ENCODE peak calls at places on chromosomes 2 and 18, in eight cellular contexts. C, N, K, X, D, T, Z and V are unnamed samples.

GRCh38 chr2:85744771-85745601 is 8.8 kb upstream of the ATOH8 start:
- DNase-seq in Z (no peak), T (no peak), K (peak; percentile 90), D (no peak), C (peak; percentile 72), X (peak; percentile 70), N (no peak), V (peak; percentile 94)

GRCh38 chr18:60040966-60041365 is 141.2 kb downstream of the PMAIP1 start:
- DNase-seq in C (no peak), K (no peak), D (no peak), Z (no peak), T (no peak), X (peak; percentile 37), N (no peak), V (no peak)

GRCh38 chr2:121689356-121689755 is 40.1 kb upstream of the CLASP1 start:
- DNase-seq in K (peak; percentile 60), T (peak; percentile 24), N (no peak), D (no peak), Z (peak; percentile 29), C (no peak), X (peak; percentile 46), V (peak; percentile 52)

GRCh38 chr18:52334896-52335295 is 5.1 kb upstream of the DCC start:
- DNase-seq in K (peak; percentile 65), X (peak; percentile 72), C (no peak), Z (no peak), T (no peak), N (no peak), D (no peak), V (no peak)

GRCh38 chr2:53740170-53740569 is 27.4 kb upstream of the CHAC2 start:
- DNase-seq in T (no peak), Z (no peak), C (no peak), N (no peak), K (peak; percentile 73), X (peak; percentile 50), D (no peak), V (peak; percentile 72)

GRCh38 chr2:157192445-157193423 is 64.8 kb upstream of the GALNT5 start:
- DNase-seq in Z (no peak), K (no peak), C (no peak), D (no peak), T (no peak), N (no peak), X (no peak), V (no peak)

GRCh38 chr18:41731887-41732286 is 223.1 kb upstream of the PIK3C3 start:
- DNase-seq in Z (no peak), X (no peak), N (no peak), D (no peak), C (no peak), K (peak; percentile 60), T (no peak), V (peak; percentile 42)

GRCh38 chr2:230225486-230225885 is at the start of gene SP140:
- DNase-seq in T (no peak), N (no peak), X (no peak), Z (no peak), D (no peak), C (no peak), K (no peak), V (no peak)

GRCh38 chr2:130355578-130356431 is at the start of gene PTPN18:
- DNase-seq in D (peak; percentile 41), T (peak; percentile 88), K (peak; percentile 88), C (peak; percentile 94), X (peak; percentile 83), Z (peak; percentile 91), N (peak; percentile 96), V (peak; percentile 94)

GRCh38 chr2:129812071-129812470 is 167.4 kb upstream of the RAB6C start:
- DNase-seq in C (peak; percentile 32), Z (peak; percentile 20), K (no peak), N (no peak), X (no peak), D (no peak), T (no peak), V (no peak)

GRCh38 chr2:127106998-127107621 is at the start of gene BIN1:
- DNase-seq in D (peak; percentile 52), K (peak; percentile 92), X (peak; percentile 92), C (peak; percentile 96), N (peak; percentile 92), T (peak; percentile 96), Z (peak; percentile 94), V (peak; percentile 95)

GRCh38 chr2:149080964-149081363 is 42.5 kb downstream of the LYPD6B start:
- DNase-seq in T (no peak), Z (no peak), C (no peak), X (no peak), N (no peak), K (no peak), D (no peak), V (no peak)

GRCh38 chr2:26396734-26397298 is 4.9 kb upstream of the DRC1 start:
- DNase-seq in Z (no peak), D (no peak), C (no peak), X (no peak), N (no peak), T (no peak), K (no peak), V (no peak)

GRCh38 chr2:67399831-67400489 is 2.8 kb downstream of the ETAA1 start:
- DNase-seq in K (peak; percentile 58), N (no peak), C (no peak), T (no peak), D (no peak), Z (no peak), X (peak; percentile 71), V (peak; percentile 65)

GRCh38 chr2:241289053-241289452 is 26.4 kb downstream of the HDLBP start:
- DNase-seq in K (no peak), Z (no peak), T (no peak), C (no peak), N (no peak), X (no peak), D (no peak), V (no peak)

GRCh38 chr2:164754157-164755093 is 87.2 kb downstream of the COBLL1 start:
- DNase-seq in Z (no peak), C (no peak), D (no peak), T (no peak), N (no peak), X (no peak), K (no peak), V (no peak)

DNA sequence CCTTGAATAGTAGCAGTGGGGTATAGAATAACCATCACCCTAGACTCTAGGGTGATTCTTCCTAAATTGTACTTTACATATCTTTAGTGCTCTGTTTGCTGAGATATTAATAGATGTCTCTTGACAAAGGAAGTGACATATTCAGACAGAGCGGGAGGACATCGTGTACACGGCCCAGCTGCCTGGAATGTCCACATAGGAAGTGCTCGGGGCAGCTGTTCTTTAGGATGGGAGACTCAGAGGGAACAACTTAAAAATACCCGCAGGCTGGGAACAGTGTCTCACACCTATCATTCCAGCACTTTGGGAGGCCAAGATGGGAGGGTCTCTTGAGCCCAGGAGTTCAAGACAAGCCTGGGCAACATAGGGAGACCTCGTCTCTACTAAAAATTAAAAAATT is 206.1 kb downstream of the FAM210A start:
- DNase-seq in T (no peak), C (peak; percentile 61), K (no peak), N (no peak), D (no peak), Z (no peak), X (no peak), V (no peak)
- H3K4me3 ChIP-seq in T (no peak overlapping the region), C (no peak overlapping the region), K (no peak overlapping the region), N (no peak overlapping the region), D (no peak overlapping the region), Z (no peak overlapping the region), X (no peak overlapping the region), V (no peak overlapping the region)

DNA sequence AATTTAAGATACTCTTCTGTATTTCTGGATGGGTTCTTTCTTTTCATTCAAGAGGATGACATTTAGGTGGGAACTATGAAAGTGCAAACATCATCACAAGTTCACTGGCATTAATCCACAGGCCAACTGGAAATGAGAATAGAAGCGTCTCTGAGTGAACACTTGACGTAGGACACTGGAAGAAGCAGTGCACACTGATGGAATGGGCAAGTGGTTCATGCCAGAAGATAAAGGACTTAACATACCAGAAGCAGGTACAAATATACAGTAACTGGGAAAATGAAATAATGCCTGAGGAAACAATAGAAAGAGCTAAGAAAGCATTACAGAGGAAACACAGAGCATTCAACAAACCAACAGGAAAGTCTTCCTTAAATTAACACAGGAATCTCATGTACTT is 120.9 kb upstream of the CCDC195 start:
- DNase-seq in Z (no peak), C (no peak), D (no peak), T (no peak), K (peak; percentile 49), N (no peak), X (peak; percentile 24), V (peak; percentile 54)
- H3K4me3 ChIP-seq in Z (no peak overlapping the region), C (no peak overlapping the region), D (no peak overlapping the region), T (no peak overlapping the region), K (no peak overlapping the region), N (no peak overlapping the region), X (no peak overlapping the region), V (no peak overlapping the region)

DNA sequence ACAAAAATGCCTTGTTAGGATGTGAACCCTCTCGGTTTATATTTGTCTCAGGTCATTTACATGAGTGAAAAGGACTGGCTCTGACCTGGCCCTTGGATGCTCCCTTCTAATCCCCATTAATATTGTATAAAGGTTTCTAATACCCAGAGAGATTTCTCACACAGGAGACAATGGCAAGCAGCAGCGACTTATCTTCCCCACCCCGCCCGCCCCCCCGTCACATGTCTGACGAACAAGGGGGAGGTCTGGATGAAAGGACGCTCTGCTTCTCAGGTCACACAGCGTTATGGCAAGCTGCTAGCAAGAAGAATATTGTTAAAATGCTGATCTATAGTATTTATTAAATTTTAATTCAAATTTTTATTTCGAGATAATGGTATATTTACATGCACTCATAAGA is 30.4 kb upstream of the E2F6 start:
- DNase-seq in T (peak; percentile 64), Z (no peak), N (no peak), C (no peak), K (no peak), D (no peak), X (no peak), V (no peak)
- H3K4me3 ChIP-seq in T (peak overlapping the region; percentile 35), Z (no peak overlapping the region), N (no peak overlapping the region), C (no peak overlapping the region), K (no peak overlapping the region), D (no peak overlapping the region), X (no peak overlapping the region), V (no peak overlapping the region)

GRCh38 chr2:189253841-189254240 is 74.3 kb upstream of the COL5A2 start:
- DNase-seq in N (no peak), D (no peak), Z (no peak), K (no peak), T (no peak), C (no peak), X (peak; percentile 69), V (no peak)
- H3K4me3 ChIP-seq in N (no peak overlapping the region), D (no peak overlapping the region), Z (no peak overlapping the region), K (no peak overlapping the region), T (no peak overlapping the region), C (no peak overlapping the region), X (no peak overlapping the region), V (no peak overlapping the region)

DNA sequence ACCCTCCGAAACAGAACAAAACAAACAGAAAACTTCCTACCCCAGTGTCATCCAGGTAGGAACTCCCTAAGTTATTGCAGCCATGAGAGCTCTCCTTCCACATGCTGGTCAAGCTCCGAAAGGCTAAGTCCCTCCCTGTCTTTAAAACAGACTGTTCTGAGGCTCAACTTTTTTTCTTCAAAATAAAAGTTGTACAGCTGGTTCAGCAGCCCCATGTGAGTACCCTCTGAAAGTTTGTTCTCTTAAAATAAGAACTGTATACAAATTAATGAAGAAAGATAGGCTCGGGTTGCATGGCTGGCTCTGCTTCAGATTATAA is at the start of gene PDE1A:
- DNase-seq in C (no peak), N (no peak), X (no peak), D (no peak), T (no peak), K (no peak), Z (peak; percentile 30), V (peak; percentile 67)
- H3K4me3 ChIP-seq in C (peak within 1 kb of the TSS; percentile 55), N (peak within 1 kb of the TSS; percentile 18), X (no peak within 1 kb of the TSS), D (no peak within 1 kb of the TSS), T (no peak within 1 kb of the TSS), K (peak within 1 kb of the TSS; percentile 36), Z (peak within 1 kb of the TSS; percentile 0), V (peak within 1 kb of the TSS; percentile 51)